ENCODE peak calls at places on chromosome 20, in five cellular contexts. F is heart right ventricle, T is Karpas-422, Y is body of pancreas, A is keratinocyte. Z is an unnamed sample. For H3K4me1 and H3K27me3, the result is how much of the 10 kb centered on the place peaks cover.

GRCh38 chr20:59933296-59933848 is at the start of gene SYCP2:
- DNase-seq in F (peak), T (no peak), Y (peak), A (no peak), Z (peak)

GRCh38 chr20:2973574-2973973 is 69.8 kb upstream of the GNRH2 start:
- DNase-seq in F (no peak), T (no peak), Y (no peak), A (no peak), Z (no peak)

GRCh38 chr20:16397053-16397452 is 176.2 kb downstream of the KIF16B start:
- DNase-seq in F (peak), T (no peak), Y (peak), A (no peak), Z (peak)

GRCh38 chr20:5001174-5002076 is at the start of gene SLC23A2:
- DNase-seq in F (peak), T (peak), Y (peak), A (no peak), Z (peak)

GRCh38 chr20:19981091-19981490 is 36.1 kb upstream of the NAA20 start:
- DNase-seq in F (no peak), T (no peak), Y (peak), A (no peak), Z (no peak)

GRCh38 chr20:19078448-19079373 is 133.7 kb upstream of the SLC24A3 start:
- DNase-seq in F (no peak), T (no peak), Y (no peak), A (no peak), Z (no peak)

GRCh38 chr20:24027229-24027628 is 38.6 kb upstream of the GGTLC1 start:
- DNase-seq in F (peak), T (no peak), Y (peak), A (no peak), Z (peak)

GRCh38 chr20:40679119-40679637 is 9.9 kb downstream of the MAFB start:
- DNase-seq in F (no peak), T (no peak), Y (no peak), A (no peak), Z (no peak)

GRCh38 chr20:25439328-25439727 is 31.9 kb downstream of the GINS1 start:
- DNase-seq in F (no peak), T (peak), Y (no peak), A (no peak), Z (no peak)

GRCh38 chr20:37282558-37282957 is 6.9 kb upstream of the MANBAL start:
- DNase-seq in F (no peak), T (no peak), Y (no peak), A (no peak), Z (no peak)

GRCh38 chr20:57434390-57434700 is 43.1 kb downstream of the RBM38 start:
- DNase-seq in F (no peak), T (peak), Y (no peak), A (no peak), Z (peak)

GRCh38 chr20:41394081-41394480 is 27.5 kb upstream of the EMILIN3 start:
- DNase-seq in F (no peak), T (no peak), Y (no peak), A (no peak), Z (no peak)

GRCh38 chr20:57905448-57905847 is 195.6 kb upstream of the PMEPA1 start:
- DNase-seq in F (no peak), T (no peak), Y (no peak), A (no peak), Z (no peak)

GRCh38 chr20:19502169-19502568 is 255.9 kb upstream of the RIN2 start:
- DNase-seq in F (no peak), T (no peak), Y (no peak), A (no peak), Z (no peak)

GRCh38 chr20:31861346-31862156 is 8.8 kb downstream of the DUSP15 start:
- DNase-seq in F (peak), T (peak), Y (peak), A (no peak), Z (peak)

GRCh38 chr20:49347156-49347555 is 69.3 kb upstream of the ZNFX1 start:
- DNase-seq in F (no peak), T (no peak), Y (no peak), A (no peak), Z (no peak)

GRCh38 chr20:37501940-37502339 is 19.1 kb upstream of the NNAT start:
- DNase-seq in F (no peak), T (no peak), Y (no peak), A (no peak), Z (no peak)

GRCh38 chr20:8399963-8400362 is 267.9 kb downstream of the PLCB1 start:
- DNase-seq in F (no peak), T (peak), Y (no peak), A (no peak), Z (no peak)

GRCh38 chr20:46246527-46246926 is 61.8 kb downstream of the CDH22 start:
- DNase-seq in F (no peak), T (no peak), Y (peak), A (no peak), Z (no peak)

GRCh38 chr20:3980260-3981131 is 34.9 kb downstream of the RNF24 start:
- DNase-seq in F (no peak), T (no peak), Y (no peak), A (no peak), Z (no peak)

GRCh38 chr20:9359561-9360308 is 154.7 kb upstream of the LAMP5 start:
- DNase-seq in F (peak), T (peak), Y (peak), A (no peak), Z (peak)

GRCh38 chr20:53594068-53595017 is 704 bp upstream of the ZNF217 start:
- DNase-seq in F (peak), T (peak), Y (peak), A (no peak), Z (peak)

GRCh38 chr20:30168025-30168799 is 1089.3 kb upstream of the DEFB115 start:
- DNase-seq in F (peak), T (no peak), Y (peak), A (no peak), Z (peak)

GRCh38 chr20:8790442-8791074 is 278.3 kb upstream of the PLCB4 start:
- DNase-seq in F (peak), T (peak), Y (peak), A (no peak), Z (no peak)

GRCh38 chr20:51767867-51768758 is at the start of gene ATP9A:
- DNase-seq in F (peak), T (no peak), Y (peak), A (no peak), Z (peak)

GRCh38 chr20:51768759-51769517 is 748 bp upstream of the ATP9A start:
- DNase-seq in F (no peak), T (no peak), Y (peak), A (no peak), Z (peak)

GRCh38 chr20:51769941-51770615 is 1.9 kb upstream of the ATP9A start:
- DNase-seq in F (no peak), T (no peak), Y (no peak), A (no peak), Z (no peak)

GRCh38 chr20:51763965-51764602 is 4.1 kb downstream of the ATP9A start:
- DNase-seq in F (no peak), T (no peak), Y (no peak), A (no peak), Z (no peak)

DNA sequence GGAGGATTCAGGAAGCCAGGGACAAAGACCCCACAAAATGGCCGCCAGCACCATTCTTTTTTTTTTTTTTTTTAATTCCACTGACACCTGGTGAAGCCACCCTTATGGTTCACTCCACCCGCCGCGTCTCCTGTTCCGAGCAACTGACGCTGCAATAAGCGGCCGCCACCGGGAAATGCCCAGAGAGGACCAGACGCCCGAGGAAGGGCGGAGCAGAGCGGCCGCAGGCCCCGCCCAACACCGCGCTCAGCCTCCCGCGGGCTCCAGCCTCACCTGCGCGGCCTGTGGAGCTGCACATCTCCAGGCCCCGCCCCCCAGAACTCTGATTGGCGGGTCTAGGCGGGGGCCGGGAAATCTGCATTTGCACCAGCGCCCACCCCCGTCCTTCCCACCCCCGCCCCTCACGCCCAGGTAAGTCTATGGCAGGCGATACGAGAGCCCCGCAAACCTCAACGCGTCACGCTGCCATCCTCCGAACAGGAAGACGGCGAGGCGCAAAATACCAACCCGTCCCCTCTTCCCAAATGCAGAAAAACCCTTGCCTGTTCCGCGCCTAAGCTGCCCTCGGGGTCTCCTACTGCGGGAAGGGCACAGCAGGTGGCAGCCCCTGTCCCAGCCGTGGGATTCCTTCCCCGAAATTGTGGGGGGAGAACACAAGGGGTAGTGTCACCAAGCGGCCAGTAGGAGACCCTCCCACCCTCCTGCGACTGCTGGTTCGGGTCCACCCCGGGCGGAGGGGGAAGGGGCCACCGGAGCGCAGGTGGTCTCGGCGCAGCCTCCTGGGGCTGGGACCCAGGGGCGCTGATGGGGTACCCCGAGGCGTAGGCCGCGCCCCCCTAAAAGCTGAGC is 948 bp downstream of the ATP9A start:
- DNase-seq in F (peak), T (no peak), Y (peak), A (peak), Z (peak)
- H3K4me3 ChIP-seq in F (peak), T (no peak), Y (peak), A (peak), Z (peak)

GRCh38 chr20:10509411-10509810 is 74.3 kb downstream of the SLX4IP start:
- DNase-seq in F (no peak), T (no peak), Y (no peak), A (no peak), Z (no peak)

GRCh38 chr20:10511166-10511506 is 76.0 kb downstream of the SLX4IP start:
- DNase-seq in F (no peak), T (no peak), Y (no peak), A (no peak), Z (no peak)

GRCh38 chr20:10508468-10509251 is 73.6 kb downstream of the SLX4IP start:
- DNase-seq in F (no peak), T (no peak), Y (peak), A (no peak), Z (peak)

GRCh38 chr20:10511507-10512231 is 76.6 kb downstream of the SLX4IP start:
- DNase-seq in F (peak), T (peak), Y (peak), A (peak), Z (peak)

GRCh38 chr20:10510216-10510615 is 75.1 kb downstream of the SLX4IP start:
- DNase-seq in F (no peak), T (no peak), Y (no peak), A (no peak), Z (no peak)
- H3K4me1 ChIP-seq in F (under half), T (under half), Y (under half), A (half or more), Z (under half)

GRCh38 chr20:62226707-62227590 is 6.9 kb upstream of the HRH3 start:
- DNase-seq in F (no peak), T (no peak), Y (no peak), A (no peak), Z (no peak)
- H3K27me3 ChIP-seq in F (under half), T (under half), Y (under half), A (half or more), Z (under half)

GRCh38 chr20:62709537-62709905 is 885 bp downstream of the NTSR1 start:
- DNase-seq in F (no peak), T (no peak), Y (no peak), A (no peak), Z (no peak)

GRCh38 chr20:62707981-62708521 is 585 bp upstream of the NTSR1 start:
- DNase-seq in F (no peak), T (peak), Y (no peak), A (no peak), Z (peak)

GRCh38 chr20:62707281-62707941 is 1.2 kb upstream of the NTSR1 start:
- DNase-seq in F (no peak), T (no peak), Y (no peak), A (no peak), Z (peak)

GRCh38 chr20:62710221-62710885 is 1.7 kb downstream of the NTSR1 start:
- DNase-seq in F (no peak), T (no peak), Y (no peak), A (no peak), Z (peak)

DNA sequence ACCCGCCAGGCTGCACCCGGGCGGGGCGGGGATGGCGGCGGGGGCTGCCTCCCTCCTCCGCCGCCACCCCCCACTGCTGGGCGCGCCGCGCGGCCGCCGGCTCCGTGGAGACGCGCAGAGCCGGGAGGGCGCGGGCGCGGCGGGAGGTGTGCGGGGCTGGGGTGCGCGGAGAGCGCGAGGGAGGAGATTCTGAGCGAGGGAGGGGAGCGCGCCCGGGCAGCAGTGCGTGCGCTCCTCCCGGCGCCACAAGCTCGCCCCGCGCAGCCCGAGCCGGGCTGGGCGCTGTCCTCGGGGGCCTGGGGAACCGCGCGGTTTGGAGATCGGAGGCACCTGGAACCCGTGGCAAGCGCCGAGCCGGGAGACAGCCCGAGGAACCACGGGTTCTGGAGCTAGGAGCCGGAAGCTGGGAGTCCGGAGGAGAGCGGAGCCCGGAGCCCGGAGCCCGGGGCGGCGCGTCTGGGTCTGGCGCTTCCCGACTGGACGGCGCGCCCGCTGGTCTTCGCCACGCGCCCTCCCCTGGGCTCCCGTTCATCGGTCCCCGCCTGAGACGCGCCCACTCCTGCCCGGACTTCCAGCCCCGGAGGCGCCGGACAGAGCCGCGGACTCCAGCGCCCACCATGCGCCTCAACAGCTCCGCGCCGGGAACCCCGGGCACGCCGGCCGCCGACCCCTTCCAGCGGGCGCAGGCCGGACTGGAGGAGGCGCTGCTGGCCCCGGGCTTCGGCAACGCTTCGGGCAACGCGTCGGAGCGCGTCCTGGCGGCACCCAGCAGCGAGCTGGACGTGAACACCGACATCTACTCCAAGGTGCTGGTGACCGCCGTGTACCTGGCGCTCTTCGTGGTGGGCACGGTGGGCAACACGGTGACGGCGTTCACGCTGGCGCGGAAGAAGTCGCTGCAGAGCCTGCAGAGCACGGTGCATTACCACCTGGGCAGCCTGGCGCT is at the start of gene NTSR1:
- DNase-seq in F (no peak), T (no peak), Y (no peak), A (no peak), Z (no peak)
- H3K4me3 ChIP-seq in F (peak), T (no peak), Y (no peak), A (peak), Z (no peak)

DNA sequence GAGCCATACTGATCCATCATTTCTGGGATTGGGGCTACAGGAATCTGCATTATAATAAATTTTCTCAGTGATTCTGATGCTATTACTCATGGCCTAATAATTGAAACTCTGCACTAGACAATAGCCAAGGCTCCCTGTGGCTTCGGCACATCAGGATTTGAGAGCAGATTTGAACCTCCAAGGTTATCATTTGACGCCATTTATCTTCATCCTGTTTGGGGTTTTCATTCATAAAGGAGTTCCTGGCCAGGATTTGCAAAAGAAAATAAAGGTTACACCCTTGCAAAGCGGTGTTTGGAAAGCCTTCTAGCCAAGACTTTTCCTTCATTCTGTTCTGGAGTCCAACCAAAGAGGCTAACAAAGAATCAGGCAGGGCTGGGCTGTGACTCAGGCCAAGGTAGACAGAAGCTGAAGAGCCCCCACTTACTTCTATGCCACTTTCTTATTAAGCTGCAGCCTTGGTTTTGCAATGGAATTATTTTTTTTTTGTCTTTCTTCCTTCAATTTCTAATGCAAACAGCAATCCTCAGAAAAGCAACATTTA is 330.1 kb downstream of the DHX35 start:
- DNase-seq in F (no peak), T (no peak), Y (no peak), A (no peak), Z (no peak)
- H3K4me1 ChIP-seq in F (under half), T (under half), Y (under half), A (under half), Z (under half)

GRCh38 chr20:63428906-63429575 is 43.4 kb downstream of the KCNQ2 start:
- DNase-seq in F (no peak), T (no peak), Y (no peak), A (no peak), Z (no peak)

GRCh38 chr20:63431944-63432343 is 40.5 kb downstream of the KCNQ2 start:
- DNase-seq in F (no peak), T (no peak), Y (no peak), A (no peak), Z (no peak)

GRCh38 chr20:63429992-63430391 is 42.5 kb downstream of the KCNQ2 start:
- DNase-seq in F (no peak), T (no peak), Y (no peak), A (no peak), Z (no peak)

GRCh38 chr20:63432577-63433061 is 39.8 kb downstream of the KCNQ2 start:
- DNase-seq in F (no peak), T (no peak), Y (no peak), A (no peak), Z (no peak)

GRCh38 chr20:63430891-63431290 is 41.6 kb downstream of the KCNQ2 start:
- DNase-seq in F (no peak), T (no peak), Y (no peak), A (no peak), Z (no peak)
- H3K27me3 ChIP-seq in F (under half), T (under half), Y (under half), A (under half), Z (under half)

DNA sequence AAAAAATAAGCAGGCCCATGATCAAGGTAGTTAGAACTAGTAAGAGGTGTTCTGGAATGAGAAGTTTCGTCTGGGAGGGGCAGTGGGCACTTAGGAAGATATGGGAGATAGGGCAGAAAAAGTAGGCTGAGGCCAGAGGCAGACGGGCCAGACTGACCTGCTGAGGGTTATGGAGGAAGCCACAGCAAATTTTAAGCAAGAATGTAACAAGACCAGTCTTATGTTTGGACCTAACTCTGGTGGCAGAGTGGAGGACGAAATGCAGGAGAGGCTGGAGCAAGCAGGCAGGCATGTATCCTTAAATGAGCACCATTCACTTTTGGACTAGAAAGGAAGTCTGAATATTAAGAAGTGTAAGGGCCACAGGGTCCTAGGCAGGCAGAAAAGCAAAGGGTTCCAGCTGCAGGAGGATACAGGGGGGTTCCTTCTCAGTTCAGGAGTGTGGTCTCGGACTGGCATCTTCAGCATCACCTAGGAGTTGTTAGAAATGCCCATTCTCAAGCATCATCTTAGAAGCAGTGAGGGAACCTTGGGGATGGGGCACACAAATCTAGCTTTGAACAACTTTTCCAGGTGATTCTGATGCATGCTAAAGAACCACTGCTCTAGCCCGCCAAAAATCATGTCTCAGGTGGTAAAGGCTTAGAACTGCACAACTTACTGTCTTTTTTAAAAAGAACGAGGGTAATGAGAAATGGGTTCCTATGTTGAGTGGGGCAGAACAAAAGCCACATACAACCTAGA is 1.7 kb upstream of the DSTN start:
- DNase-seq in F (no peak), T (no peak), Y (no peak), A (no peak), Z (no peak)
- H3K4me3 ChIP-seq in F (peak), T (no peak), Y (no peak), A (peak), Z (peak)

DNA sequence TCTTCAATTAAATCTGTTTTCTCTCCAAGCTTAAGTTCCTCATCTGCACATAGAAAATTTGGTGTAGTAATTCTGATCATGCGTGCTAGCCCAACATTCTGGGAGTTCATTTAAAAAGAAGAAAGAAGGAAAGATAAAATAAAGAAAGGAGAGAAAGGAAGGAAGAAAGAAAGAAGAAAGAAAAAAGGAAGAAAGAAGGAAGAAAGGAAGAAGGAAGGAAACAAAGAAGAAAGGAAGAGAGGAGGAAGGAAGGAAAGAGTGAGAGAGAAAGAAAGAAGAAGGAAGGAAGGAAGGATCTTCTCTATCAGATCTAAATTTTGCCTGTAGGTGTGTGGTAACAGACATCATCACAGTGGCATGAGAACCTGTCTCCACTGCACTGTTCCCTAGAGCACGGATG is 16.2 kb downstream of the SLPI start:
- DNase-seq in F (no peak), T (no peak), Y (no peak), A (no peak), Z (no peak)
- H3K4me1 ChIP-seq in F (under half), T (under half), Y (under half), A (under half), Z (under half)

GRCh38 chr20:50850721-50851286 is 55.9 kb downstream of the BCAS4 start:
- DNase-seq in F (no peak), T (no peak), Y (no peak), A (no peak), Z (no peak)
- H3K27me3 ChIP-seq in F (under half), T (under half), Y (under half), A (under half), Z (under half)